ENCODE peak calls at places on chromosomes 13 and 19, in nine cellular contexts. K is KBM-7, D is kidney glomerular epithelial cell, A is GM19239, O is heart left ventricle, Z is head of caudate nucleus, J is AML-193, B is GM10248, E is WERI-Rb-1. M is an unnamed sample.

GRCh38 chr19:3890590-3890989 is 10.1 kb downstream of the ATCAY start:
- DNase-seq in K (no peak), D (no peak), A (no peak), O (no peak), Z (no peak), J (no peak), B (no peak), E (no peak), M (no peak)

GRCh38 chr13:40666905-40667621 is 622 bp upstream of the FOXO1 start:
- DNase-seq in K (peak; percentile 56), D (peak; percentile 57), A (no peak), O (peak; percentile 41), Z (peak; percentile 44), J (peak; percentile 73), B (peak; percentile 36), E (no peak), M (peak; percentile 84)

GRCh38 chr13:111431241-111431640 is 110.8 kb downstream of the TEX29 start:
- DNase-seq in K (no peak), D (no peak), A (no peak), O (no peak), Z (no peak), J (no peak), B (no peak), E (no peak), M (no peak)

GRCh38 chr13:24502567-24503375 is 9.8 kb downstream of the PARP4 start:
- DNase-seq in K (no peak), D (peak; percentile 59), A (no peak), O (peak; percentile 43), Z (peak; percentile 40), J (no peak), B (no peak), E (no peak), M (no peak)

GRCh38 chr19:10896851-10897526 is 25.6 kb downstream of the CARM1 start:
- DNase-seq in K (peak; percentile 27), D (no peak), A (no peak), O (no peak), Z (no peak), J (no peak), B (no peak), E (no peak), M (no peak)

GRCh38 chr13:87814444-87814843 is 143.3 kb downstream of the SLITRK5 start:
- DNase-seq in K (no peak), D (no peak), A (no peak), O (no peak), Z (no peak), J (no peak), B (no peak), E (no peak), M (no peak)

GRCh38 chr13:71659427-71659826 is 207.6 kb downstream of the DACH1 start:
- DNase-seq in K (no peak), D (no peak), A (no peak), O (no peak), Z (no peak), J (no peak), B (no peak), E (no peak), M (no peak)

GRCh38 chr19:44741841-44742352 is 6.6 kb upstream of the BCL3 start:
- DNase-seq in K (peak; percentile 96), D (peak; percentile 95), A (no peak), O (peak; percentile 100), Z (peak; percentile 86), J (peak; percentile 96), B (no peak), E (peak; percentile 95), M (peak; percentile 94)

GRCh38 chr19:55432355-55432959 is 10.6 kb downstream of the SHISA7 start:
- DNase-seq in K (no peak), D (no peak), A (no peak), O (no peak), Z (no peak), J (no peak), B (no peak), E (no peak), M (no peak)

GRCh38 chr13:106095406-106095805 is 440.1 kb downstream of the EFNB2 start:
- DNase-seq in K (no peak), D (no peak), A (no peak), O (no peak), Z (no peak), J (no peak), B (no peak), E (no peak), M (no peak)